ENCODE peak calls at places on chromosomes 16 and 17, in eight cellular contexts. M is lower leg skin, T is stomach, K is endothelial cell, A is left ventricle myocardium inferior, F is fibroblast of the aortic adventitia, O is fibroblast of villous mesenchyme, U is tibial nerve. B is an unnamed sample.

GRCh38 chr17:18041776-18042175 is 2.6 kb downstream of the GID4 start:
- DNase-seq in A (no peak), M (no peak), T (no peak), F (peak), K (no peak), U (no peak), O (peak), B (peak)

GRCh38 chr17:62808576-62808970 is 459 bp upstream of the MARCHF10 start:
- DNase-seq in F (no peak), O (no peak), T (no peak), A (no peak), M (no peak), U (no peak), K (no peak), B (no peak)

GRCh38 chr17:7001562-7001961 is 5.7 kb downstream of the ALOX12 start:
- DNase-seq in A (no peak), U (no peak), T (no peak), F (peak), M (peak), K (peak), O (no peak), B (no peak)

GRCh38 chr17:5299383-5299782 is 17.3 kb downstream of the RABEP1 start:
- DNase-seq in O (no peak), K (no peak), T (no peak), U (no peak), F (no peak), M (no peak), A (no peak), B (no peak)

GRCh38 chr16:50665128-50665878 is 15.8 kb downstream of the SNX20 start:
- DNase-seq in A (peak), M (peak), F (peak), U (peak), T (peak), K (peak), O (peak), B (peak)

GRCh38 chr16:76653390-76654026 is 376.3 kb downstream of the CNTNAP4 start:
- DNase-seq in F (peak), K (no peak), T (no peak), A (no peak), O (peak), M (no peak), U (no peak), B (no peak)

GRCh38 chr17:57666946-57667345 is 78.2 kb downstream of the CCDC182 start:
- DNase-seq in O (no peak), A (no peak), U (peak), M (peak), K (no peak), T (no peak), F (no peak), B (no peak)

GRCh38 chr16:11097782-11098167 is 153.4 kb downstream of the CLEC16A start:
- DNase-seq in O (no peak), M (no peak), K (no peak), A (no peak), T (no peak), U (no peak), F (no peak), B (no peak)

GRCh38 chr17:12592941-12593340 is 72.7 kb upstream of the MYOCD start:
- DNase-seq in T (no peak), U (no peak), A (no peak), O (no peak), M (no peak), K (no peak), F (no peak), B (no peak)

GRCh38 chr17:66441012-66441703 is 138.7 kb downstream of the PRKCA start:
- DNase-seq in F (no peak), U (no peak), A (no peak), K (no peak), O (no peak), M (no peak), T (no peak), B (no peak)

GRCh38 chr16:58491-59439 is 5.1 kb downstream of the SNRNP25 start:
- DNase-seq in U (no peak), O (no peak), M (no peak), K (no peak), F (no peak), A (no peak), T (no peak), B (no peak)

GRCh38 chr16:70681382-70682238 is 4.2 kb downstream of the MTSS2 start:
- DNase-seq in T (no peak), U (no peak), M (no peak), F (no peak), K (no peak), O (no peak), A (peak), B (no peak)

GRCh38 chr16:49281843-49282642 is 405 bp upstream of the CBLN1 start:
- DNase-seq in U (peak), M (no peak), F (peak), T (peak), O (peak), A (peak), K (peak), B (no peak)

GRCh38 chr17:1965556-1966273 is 59.4 kb downstream of the RTN4RL1 start:
- DNase-seq in U (no peak), K (no peak), O (no peak), T (no peak), M (no peak), A (no peak), F (no peak), B (no peak)

GRCh38 chr17:78031435-78031834 is 72.9 kb downstream of the TNRC6C start:
- DNase-seq in F (no peak), T (no peak), U (no peak), M (no peak), K (no peak), A (no peak), O (no peak), B (no peak)
- TF ChIP-seq CTCF in F (no peak), T (no peak), U (no peak), M (no peak), K (no peak), A (no peak), O (no peak), B (no peak)

DNA sequence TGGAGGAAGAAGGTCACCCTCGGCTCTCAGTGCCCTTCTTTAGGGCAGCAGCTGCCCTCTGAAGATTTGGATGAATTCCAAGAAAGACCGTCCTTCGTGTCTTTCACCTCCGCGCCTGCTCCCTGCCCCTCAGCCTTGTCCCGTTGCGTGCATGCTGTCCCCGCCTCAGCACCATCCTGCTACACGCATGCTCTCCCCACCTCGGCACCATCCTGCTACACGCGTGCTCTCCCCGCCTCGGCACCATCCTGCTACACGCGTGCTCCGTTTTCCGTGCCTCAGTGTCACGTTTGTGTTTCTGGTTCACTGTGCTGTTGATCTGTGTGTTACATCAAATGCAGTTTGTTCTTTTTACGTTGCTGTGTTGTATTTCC is 13.5 kb downstream of the ACSF3 start:
- DNase-seq in K (no peak), U (no peak), F (no peak), M (no peak), A (no peak), T (no peak), O (no peak), B (no peak)
- TF ChIP-seq CTCF in K (no peak), U (no peak), F (no peak), M (no peak), A (no peak), T (no peak), O (no peak), B (no peak)

GRCh38 chr16:4935231-4935855 is 1.6 kb downstream of the PPL start:
- DNase-seq in T (peak), U (peak), A (peak), M (peak), F (peak), O (peak), K (no peak), B (peak)

GRCh38 chr16:4937782-4938682 is 1.1 kb upstream of the PPL start:
- DNase-seq in K (no peak), O (no peak), U (no peak), T (no peak), M (no peak), F (no peak), A (no peak), B (no peak)

GRCh38 chr16:4936991-4937781 is at the start of gene PPL:
- DNase-seq in M (peak), U (peak), A (peak), T (peak), K (peak), O (no peak), F (no peak), B (no peak)

GRCh38 chr16:4934591-4934990 is 2.4 kb downstream of the PPL start:
- DNase-seq in M (peak), T (no peak), U (no peak), O (no peak), F (no peak), K (no peak), A (no peak), B (no peak)

DNA sequence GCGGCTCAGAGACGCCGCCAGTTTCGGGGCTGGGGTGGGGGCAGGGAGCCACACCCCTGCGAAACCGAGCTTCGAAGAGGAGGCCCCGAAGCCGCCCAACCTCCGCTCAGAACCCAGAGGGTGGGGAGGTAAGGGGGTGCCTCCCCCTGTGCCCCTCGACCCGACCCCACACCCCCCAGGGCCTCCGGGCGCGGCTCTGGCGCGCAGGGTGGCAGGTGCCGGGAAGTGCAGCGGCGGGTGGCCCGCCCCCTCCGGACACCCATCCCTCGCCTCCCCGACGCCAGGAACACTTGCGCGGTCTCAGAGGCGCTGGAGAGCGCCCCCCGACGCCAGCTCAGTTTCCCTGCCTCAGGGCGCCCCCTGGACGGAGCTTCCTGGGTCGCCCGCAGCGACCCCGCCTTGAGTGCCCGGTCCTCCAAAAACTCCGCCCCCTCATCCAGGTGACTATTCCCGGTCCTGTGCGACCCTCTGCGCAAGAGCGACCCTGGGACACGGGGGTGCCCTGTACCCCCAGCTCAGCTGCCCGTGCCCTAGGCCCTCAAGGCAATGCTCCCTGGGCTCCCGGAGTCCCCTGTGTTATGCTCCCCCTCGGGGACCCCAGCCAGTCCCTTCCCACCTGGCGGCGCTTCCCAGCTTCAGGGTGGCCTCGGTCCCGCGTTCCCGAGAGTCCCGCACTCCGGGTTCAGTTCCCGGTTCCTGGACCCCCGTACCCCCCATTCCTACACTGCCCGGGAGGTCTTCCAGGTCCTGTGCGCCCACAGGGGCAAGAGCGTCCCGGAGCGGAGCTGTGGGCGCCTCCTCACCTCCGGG is 562 bp downstream of the PPL start:
- DNase-seq in M (no peak), U (no peak), A (no peak), T (peak), K (no peak), F (no peak), O (no peak), B (no peak)
- TF ChIP-seq CTCF in M (no peak), U (no peak), A (peak), T (peak), K (no peak), F (peak), O (peak), B (peak)

GRCh38 chr17:42608692-42609181 is 437 bp downstream of the RETREG3 start:
- DNase-seq in O (peak), U (no peak), K (no peak), F (no peak), T (no peak), A (peak), M (no peak), B (no peak)

GRCh38 chr17:42603318-42603717 is 5.9 kb downstream of the RETREG3 start:
- DNase-seq in T (no peak), F (no peak), A (no peak), O (no peak), U (no peak), K (no peak), M (no peak), B (no peak)

GRCh38 chr17:42613699-42614295 is 4.3 kb downstream of the TUBG1 start:
- DNase-seq in O (no peak), K (no peak), M (peak), U (no peak), T (no peak), A (no peak), F (no peak), B (no peak)

GRCh38 chr17:42612013-42612412 is 2.5 kb downstream of the TUBG1 start:
- DNase-seq in U (no peak), K (no peak), O (no peak), M (peak), F (no peak), A (no peak), T (no peak), B (no peak)

DNA sequence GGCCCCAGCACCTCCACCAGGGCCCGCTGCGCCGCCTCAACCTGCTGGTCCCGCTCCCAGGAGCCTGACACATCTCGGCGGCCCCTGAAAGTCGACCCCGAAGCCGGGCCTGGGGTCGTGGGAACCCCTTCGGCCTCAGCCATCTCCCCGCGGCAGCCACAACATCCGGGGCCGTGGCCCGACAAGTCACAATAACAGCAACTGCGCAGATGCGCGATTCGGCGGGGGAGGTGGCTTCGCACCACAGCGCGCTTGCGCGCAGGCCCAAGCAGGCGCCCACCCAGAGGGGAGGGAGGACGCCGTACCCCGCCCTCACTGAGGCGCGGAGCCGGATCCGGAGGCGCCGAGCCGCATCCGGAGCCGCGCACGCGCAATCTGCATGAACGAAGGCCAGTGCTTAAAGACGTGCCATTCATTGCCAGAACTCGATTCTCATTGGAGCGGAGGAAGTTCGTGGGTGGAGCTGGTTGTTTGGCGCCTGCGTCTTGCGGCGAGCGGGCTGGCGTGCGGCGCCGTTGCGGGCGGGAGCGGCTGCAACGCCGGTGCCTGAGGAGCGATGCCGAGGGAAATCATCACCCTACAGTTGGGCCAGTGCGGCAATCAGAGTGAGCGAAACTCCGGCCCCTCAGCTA is at the start of the genes RETREG3 and TUBG1:
- DNase-seq in U (peak), K (peak), T (peak), F (peak), M (peak), O (peak), A (peak), B (peak)
- TF ChIP-seq CTCF in U (no peak), K (no peak), T (peak), F (peak), M (no peak), O (peak), A (peak), B (no peak)

GRCh38 chr16:81729451-81729850 is 49.6 kb upstream of the PLCG2 start:
- DNase-seq in M (no peak), O (no peak), K (no peak), F (no peak), A (no peak), U (no peak), T (no peak), B (no peak)
- TF ChIP-seq CTCF in M (no peak), O (no peak), K (no peak), F (no peak), A (no peak), U (no peak), T (no peak), B (no peak)

GRCh38 chr16:85897384-85897783 is 1.6 kb upstream of the IRF8 start:
- DNase-seq in U (no peak), O (no peak), F (no peak), T (no peak), K (no peak), A (no peak), M (no peak), B (no peak)

GRCh38 chr16:85898521-85899442 is at the start of gene IRF8:
- DNase-seq in T (peak), K (peak), U (peak), M (peak), O (peak), F (no peak), A (peak), B (no peak)

GRCh38 chr16:85891776-85892166 is 7.2 kb upstream of the IRF8 start:
- DNase-seq in T (no peak), A (no peak), O (no peak), K (no peak), U (no peak), F (no peak), M (peak), B (no peak)

GRCh38 chr16:85891033-85891775 is 7.8 kb upstream of the IRF8 start:
- DNase-seq in F (no peak), M (no peak), T (peak), K (no peak), O (no peak), A (no peak), U (no peak), B (no peak)

GRCh38 chr16:85894266-85894665 is 4.7 kb upstream of the IRF8 start:
- DNase-seq in F (no peak), K (no peak), O (no peak), A (no peak), U (no peak), M (peak), T (no peak), B (no peak)
- TF ChIP-seq CTCF in F (no peak), K (no peak), O (no peak), A (no peak), U (no peak), M (no peak), T (no peak), B (no peak)

GRCh38 chr17:8018436-8018835 is 16.0 kb downstream of the GUCY2D start:
- DNase-seq in T (no peak), M (no peak), F (no peak), U (no peak), A (no peak), O (no peak), K (no peak), B (no peak)

GRCh38 chr17:8014558-8014850 is 12.1 kb downstream of the GUCY2D start:
- DNase-seq in A (no peak), T (no peak), M (peak), U (no peak), O (no peak), K (no peak), F (no peak), B (no peak)

GRCh38 chr17:8015236-8015956 is 13.0 kb downstream of the GUCY2D start:
- DNase-seq in M (peak), O (no peak), A (no peak), K (no peak), T (no peak), F (no peak), U (no peak), B (no peak)

GRCh38 chr17:8015957-8016631 is 13.7 kb downstream of the GUCY2D start:
- DNase-seq in U (no peak), O (no peak), T (peak), K (peak), A (no peak), M (peak), F (no peak), B (no peak)

DNA sequence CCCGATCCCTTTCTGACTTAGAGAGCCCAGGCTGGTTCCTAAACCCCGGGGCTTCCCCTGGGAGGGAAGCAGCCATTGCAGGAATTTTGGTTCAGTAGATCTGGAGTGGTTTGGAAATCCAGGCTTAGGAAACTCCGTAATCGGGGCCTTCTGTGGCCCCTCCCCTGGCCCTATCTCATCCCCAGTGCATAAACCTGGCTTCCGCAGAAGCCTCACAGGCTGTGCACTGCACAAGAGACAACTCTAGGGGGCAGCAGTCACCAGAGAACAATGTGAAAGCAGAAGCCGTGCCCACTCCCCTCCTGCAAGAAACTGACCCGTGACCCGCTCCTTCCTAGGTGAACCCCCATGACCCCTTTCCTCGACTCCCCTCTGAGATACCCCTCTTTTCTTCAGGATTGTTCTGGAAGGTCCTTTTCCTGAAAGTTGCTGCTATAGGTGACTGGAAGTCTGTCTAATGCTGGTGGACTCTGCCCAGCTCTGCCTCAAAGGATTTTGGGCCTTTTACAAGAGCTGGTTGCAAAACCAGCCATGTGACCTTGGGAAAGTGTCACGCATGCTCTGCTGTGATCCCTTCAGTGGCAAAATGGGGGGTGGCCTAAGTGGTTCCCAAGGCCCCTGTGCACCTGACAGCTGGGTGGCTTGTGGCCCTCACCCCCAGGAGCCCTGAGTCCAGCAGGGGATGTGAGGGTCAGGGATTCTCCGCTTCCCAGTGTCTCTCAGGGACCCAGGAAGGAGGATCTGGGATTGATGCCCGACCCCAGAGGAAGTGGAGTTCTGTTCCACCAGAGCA is 14.4 kb downstream of the GUCY2D start:
- DNase-seq in M (peak), T (peak), A (no peak), K (peak), U (no peak), O (peak), F (peak), B (no peak)
- TF ChIP-seq CTCF in M (peak), T (peak), A (peak), K (peak), U (peak), O (peak), F (peak), B (peak)

GRCh38 chr17:79168486-79169055 is 93.9 kb downstream of the ENGASE start:
- DNase-seq in F (no peak), A (no peak), M (no peak), T (no peak), O (no peak), U (no peak), K (no peak), B (no peak)
- TF ChIP-seq CTCF in F (no peak), A (no peak), M (no peak), T (no peak), O (no peak), U (no peak), K (no peak), B (no peak)

GRCh38 chr16:21158208-21159110 is at the start of gene LDAF1:
- DNase-seq in F (peak), U (peak), O (peak), K (peak), T (peak), A (peak), M (peak), B (no peak)
- TF ChIP-seq CTCF in F (no peak), U (no peak), O (no peak), K (no peak), T (no peak), A (peak), M (no peak), B (no peak)

B was measured in AG09319.